ENCODE peak calls at places on chromosomes 5 and 9, in seven cellular contexts. U is H9, Z is epithelial cell of prostate, D is NCI-H1417 treated with DMSO at 0.1 percent for 48 hours, F is IMR-90, X is upper lobe of right lung, V is suprapubic skin. E is an unnamed sample.

GRCh38 chr9:127586537-127586936 is 25.5 kb upstream of the STXBP1 start:
- DNase-seq in U (peak), Z (no peak), D (peak), F (peak), X (peak), V (peak), E (peak)

GRCh38 chr9:112870556-112870955 is 20.1 kb downstream of the SLC46A2 start:
- DNase-seq in U (no peak), Z (no peak), D (no peak), F (no peak), X (no peak), V (no peak), E (no peak)

GRCh38 chr5:73118331-73119011 is 1.9 kb upstream of the TMEM171 start:
- DNase-seq in U (no peak), Z (no peak), D (no peak), F (no peak), X (no peak), V (no peak), E (no peak)

GRCh38 chr5:123700624-123701023 is 188.6 kb downstream of the CSNK1G3 start:
- DNase-seq in U (no peak), Z (peak), D (no peak), F (peak), X (no peak), V (peak), E (no peak)

GRCh38 chr9:129175515-129175824 is 2.6 kb downstream of the IER5L start:
- DNase-seq in U (no peak), Z (no peak), D (no peak), F (no peak), X (no peak), V (no peak), E (no peak)

GRCh38 chr5:111158105-111158744 is 66.0 kb upstream of the CAMK4 start:
- DNase-seq in U (peak), Z (peak), D (peak), F (peak), X (no peak), V (peak), E (no peak)

GRCh38 chr9:92633879-92634278 is 36.1 kb downstream of the IPPK start:
- DNase-seq in U (peak), Z (no peak), D (no peak), F (no peak), X (no peak), V (peak), E (peak)

GRCh38 chr9:105421154-105421553 is 26.7 kb upstream of the FSD1L start:
- DNase-seq in U (no peak), Z (no peak), D (no peak), F (peak), X (no peak), V (no peak), E (no peak)

GRCh38 chr5:141182248-141182647 is at the start of gene PCDHB16:
- DNase-seq in U (peak), Z (no peak), D (no peak), F (peak), X (no peak), V (no peak), E (no peak)

GRCh38 chr5:173486355-173486754 is 130.1 kb downstream of the BOD1 start:
- DNase-seq in U (peak), Z (no peak), D (no peak), F (no peak), X (no peak), V (no peak), E (no peak)

GRCh38 chr5:36741138-36741537 is 134.7 kb downstream of the SLC1A3 start:
- DNase-seq in U (no peak), Z (no peak), D (no peak), F (peak), X (no peak), V (no peak), E (no peak)

GRCh38 chr9:114372971-114373591 is 14.7 kb downstream of the AKNA start:
- DNase-seq in U (no peak), Z (no peak), D (no peak), F (no peak), X (peak), V (no peak), E (peak)